ENCODE peak calls at places on chromosomes 12 and 14, in five cellular contexts. D is A549, O is HepG2, M is GM12878, P is K562. A is an unnamed sample.

GRCh38 chr12:68358532-68359485 is 26.6 kb upstream of the MDM1 start:
- DNase-seq in P (peak), M (peak), O (peak), D (peak), A (peak)

GRCh38 chr14:29906256-29906885 is 21.3 kb downstream of the PRKD1 start:
- DNase-seq in D (peak), M (no peak), O (peak), P (no peak), A (no peak)

GRCh38 chr12:90979936-90980335 is 24.8 kb downstream of the EPYC start:
- DNase-seq in O (no peak), M (no peak), P (no peak), D (no peak), A (no peak)

GRCh38 chr12:52495385-52495784 is 2.3 kb upstream of the KRT6A start:
- DNase-seq in O (no peak), P (peak), M (no peak), D (peak), A (peak)

GRCh38 chr14:90628825-90629224 is 187.4 kb downstream of the TTC7B start:
- DNase-seq in P (no peak), D (no peak), M (no peak), O (no peak), A (no peak)

GRCh38 chr14:92903359-92903758 is 19.6 kb upstream of the CHGA start:
- DNase-seq in O (no peak), M (no peak), D (no peak), P (no peak), A (no peak)

GRCh38 chr12:105637470-105637869 is 307.0 kb downstream of the C12orf75 start:
- DNase-seq in O (no peak), D (no peak), P (no peak), M (no peak), A (no peak)

GRCh38 chr12:26205946-26206345 is 10.6 kb downstream of the SSPN start:
- DNase-seq in D (no peak), O (no peak), P (no peak), M (no peak), A (no peak)

GRCh38 chr14:21211509-21211908 is 55.6 kb upstream of the OR5AU1 start:
- DNase-seq in O (no peak), D (no peak), M (no peak), P (no peak), A (no peak)

GRCh38 chr12:6788972-6789905 is at the start of gene CD4:
- DNase-seq in O (no peak), P (no peak), D (no peak), M (no peak), A (peak)

GRCh38 chr14:29320261-29320660 is 553.7 kb downstream of the FOXG1 start:
- DNase-seq in D (no peak), O (no peak), P (no peak), M (no peak), A (no peak)

GRCh38 chr14:43754838-43755237 is 752.2 kb downstream of the FSCB start:
- DNase-seq in D (no peak), O (no peak), P (no peak), M (no peak), A (peak)

GRCh38 chr12:66188584-66189475 is at the start of gene IRAK3:
- DNase-seq in D (peak), P (no peak), M (no peak), O (no peak), A (peak)

GRCh38 chr12:42278116-42278485 is 40.1 kb upstream of the YAF2 start:
- DNase-seq in D (no peak), O (no peak), M (no peak), P (no peak), A (no peak)

GRCh38 chr14:79708991-79709390 is 502.3 kb downstream of the DIO2 start:
- DNase-seq in M (no peak), O (no peak), P (no peak), D (peak), A (no peak)

GRCh38 chr12:76023069-76023690 is 8.4 kb downstream of the PHLDA1 start:
- DNase-seq in P (no peak), O (no peak), D (no peak), M (no peak), A (no peak)

GRCh38 chr12:84329933-84330332 is 582.7 kb downstream of the SLC6A15 start:
- DNase-seq in P (no peak), O (no peak), D (no peak), M (no peak), A (no peak)

GRCh38 chr12:96190403-96191170 is 3.6 kb upstream of the ELK3 start:
- DNase-seq in D (no peak), O (peak), M (no peak), P (no peak), A (no peak)

GRCh38 chr12:2739832-2740641 is 54.7 kb upstream of the FKBP4 start:
- DNase-seq in O (peak), M (no peak), P (peak), D (peak), A (peak)

GRCh38 chr12:24661657-24662096 is 287.2 kb downstream of the BCAT1 start:
- DNase-seq in D (no peak), P (peak), M (no peak), O (peak), A (no peak)

GRCh38 chr14:100690672-100691071 is 36.0 kb upstream of the DLK1 start:
- DNase-seq in M (no peak), P (no peak), O (no peak), D (no peak), A (no peak)

GRCh38 chr12:110616471-110617115 is 2.7 kb downstream of the TCTN1 start:
- DNase-seq in O (no peak), D (no peak), P (peak), M (no peak), A (no peak)

GRCh38 chr14:41037388-41037787 is 569.3 kb upstream of the LRFN5 start:
- DNase-seq in D (no peak), M (no peak), P (no peak), O (no peak), A (no peak)

GRCh38 chr12:80714055-80714454 is 2.7 kb upstream of the MYF5 start:
- DNase-seq in O (no peak), P (no peak), D (no peak), M (no peak), A (peak)

GRCh38 chr14:55580401-55581010 is 499 bp downstream of the KTN1 start:
- DNase-seq in M (no peak), O (no peak), P (peak), D (peak), A (peak)

GRCh38 chr14:32702571-32702970 is 236.1 kb upstream of the NPAS3 start:
- DNase-seq in P (no peak), D (no peak), M (no peak), O (no peak), A (peak)

GRCh38 chr12:92550661-92551060 is 152.1 kb upstream of the PLEKHG7 start:
- DNase-seq in M (no peak), P (no peak), O (no peak), D (no peak), A (no peak)

GRCh38 chr12:49527361-49528130 is 11.3 kb upstream of the KCNH3 start:
- DNase-seq in O (no peak), D (no peak), M (no peak), P (no peak), A (no peak)

GRCh38 chr14:21072102-21072501 is 2.0 kb downstream of the ARHGEF40 start:
- DNase-seq in M (no peak), D (no peak), P (peak), O (no peak), A (peak)

GRCh38 chr12:121786441-121786825 is 7.1 kb downstream of the RHOF start:
- DNase-seq in M (no peak), P (no peak), D (peak), O (peak), A (no peak)

GRCh38 chr14:99009875-99010274 is 262.1 kb downstream of the BCL11B start:
- DNase-seq in O (no peak), M (no peak), D (no peak), P (no peak), A (no peak)

GRCh38 chr12:120055231-120055630 is 61.3 kb downstream of the RAB35 start:
- DNase-seq in M (no peak), D (peak), P (no peak), O (no peak), A (no peak)

GRCh38 chr14:96627811-96628775 is 125.9 kb downstream of the PAPOLA start:
- DNase-seq in O (no peak), M (no peak), D (no peak), P (no peak), A (no peak)

GRCh38 chr14:105364100-105364708 is 34.1 kb upstream of the TEX22 start:
- DNase-seq in P (peak), M (no peak), D (no peak), O (no peak), A (no peak)

GRCh38 chr12:58502236-58502635 is 418.1 kb downstream of the LRIG3 start:
- DNase-seq in M (no peak), P (no peak), O (no peak), D (no peak), A (no peak)

GRCh38 chr12:119589087-119589486 is 4.5 kb upstream of the TMEM233 start:
- DNase-seq in D (no peak), O (no peak), P (no peak), M (no peak), A (no peak)

GRCh38 chr14:33936391-33936790 is 14.5 kb downstream of the EGLN3 start:
- DNase-seq in O (no peak), D (no peak), P (no peak), M (no peak), A (no peak)

GRCh38 chr14:99603965-99604765 is at the start of gene CCDC85C:
- DNase-seq in M (peak), P (peak), O (peak), D (peak), A (peak)

GRCh38 chr14:95614335-95614734 is 71.9 kb upstream of the TCL1B start:
- DNase-seq in M (peak), D (peak), O (no peak), P (peak), A (no peak)

GRCh38 chr12:123004287-123004686 is 23.8 kb downstream of the ARL6IP4 start:
- DNase-seq in M (no peak), O (no peak), D (no peak), P (no peak), A (no peak)

DNA sequence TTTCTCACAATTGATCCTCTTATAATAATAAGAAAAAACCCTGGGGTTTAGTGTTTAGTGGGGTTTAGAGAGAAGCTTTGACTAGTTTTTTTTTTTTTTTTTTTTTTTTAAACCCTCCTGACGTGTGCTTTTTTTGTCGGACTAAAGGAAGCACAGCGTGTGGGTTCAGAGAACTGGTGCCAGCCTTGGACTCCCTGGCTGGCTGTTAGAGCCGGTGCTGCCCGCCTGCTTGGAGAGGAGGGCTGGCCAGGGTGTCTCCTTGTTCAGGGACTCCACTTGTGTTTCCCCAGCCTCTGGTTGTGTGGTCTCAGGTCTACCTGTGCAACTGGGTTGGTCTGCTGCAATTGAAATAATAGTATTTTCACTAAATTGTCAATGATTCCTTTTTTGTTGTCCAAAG is 54.1 kb upstream of the ASPG start:
- DNase-seq in M (no peak), O (no peak), P (no peak), D (no peak), A (no peak)
- TF ChIP-seq JUNB in M (no peak), O (no peak), P (no peak), D (no peak), A (no peak)

DNA sequence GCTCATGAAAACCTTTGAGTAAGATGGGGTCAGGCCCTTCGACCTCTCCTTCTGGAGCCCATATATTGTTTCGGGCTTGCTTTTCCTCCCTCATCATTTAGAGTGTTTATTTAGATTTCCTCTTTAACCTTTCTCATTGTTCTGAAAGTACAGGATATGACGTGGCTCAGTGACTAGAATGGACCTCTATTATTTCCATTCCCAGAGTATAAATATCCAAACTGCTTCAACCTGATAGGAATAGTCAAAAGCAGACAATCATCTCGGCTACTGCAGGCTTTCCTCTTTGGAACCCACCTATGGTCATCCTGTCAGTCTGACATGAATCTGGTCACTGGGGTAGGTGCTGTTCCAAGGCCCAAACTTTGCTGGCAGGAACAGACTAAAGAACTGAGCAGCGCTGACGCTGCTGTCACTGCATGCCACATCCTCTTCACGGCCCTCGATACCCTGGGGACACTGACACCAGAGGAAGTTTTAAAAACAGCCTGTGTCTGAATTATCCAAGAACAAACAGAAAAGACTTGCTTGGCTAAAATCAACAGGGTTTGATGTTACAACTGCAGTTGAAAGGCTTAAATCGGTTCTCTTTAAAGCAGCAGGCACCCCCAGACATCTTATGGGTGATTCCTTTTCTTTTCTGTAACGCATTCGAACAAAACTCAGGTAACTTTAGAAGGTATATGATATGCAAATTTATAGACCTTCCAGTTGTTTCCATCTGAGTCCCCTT is 5.0 kb upstream of the DDX47 start:
- DNase-seq in O (no peak), D (no peak), P (no peak), M (peak), A (no peak)
- TF ChIP-seq JUNB in O (no peak), D (no peak), P (no peak), M (no peak), A (no peak)

DNA sequence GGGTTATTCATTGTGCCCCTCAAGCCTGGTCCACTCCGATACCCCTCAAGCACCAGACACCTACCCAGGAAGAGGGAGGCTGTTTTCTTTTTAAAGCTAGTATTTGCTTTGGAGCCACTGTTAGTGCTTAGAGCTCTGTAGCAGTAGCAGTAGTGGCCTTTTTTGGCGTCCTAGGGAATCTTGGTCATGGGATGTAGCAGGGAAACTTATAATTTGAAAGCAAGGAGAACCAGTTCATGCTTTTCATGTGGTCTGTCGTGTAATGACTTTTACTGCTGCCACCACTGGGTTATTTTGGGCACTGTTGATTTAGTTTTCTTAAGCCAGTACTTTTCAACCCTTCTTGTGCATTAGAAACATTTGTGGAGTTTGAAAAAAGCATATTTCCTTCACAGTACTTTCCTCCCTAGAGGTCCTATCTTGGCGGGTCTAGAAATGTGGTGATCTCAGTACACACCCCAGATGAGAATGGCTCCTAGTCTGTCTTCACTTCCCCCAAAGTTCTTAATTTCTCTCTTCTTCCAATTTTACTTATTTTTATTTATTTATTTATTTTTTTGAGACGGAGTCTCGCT is 49.7 kb downstream of the MARK3 start:
- DNase-seq in D (no peak), O (no peak), M (no peak), P (no peak), A (no peak)
- TF ChIP-seq JUNB in D (no peak), O (no peak), M (no peak), P (no peak), A (no peak)

DNA sequence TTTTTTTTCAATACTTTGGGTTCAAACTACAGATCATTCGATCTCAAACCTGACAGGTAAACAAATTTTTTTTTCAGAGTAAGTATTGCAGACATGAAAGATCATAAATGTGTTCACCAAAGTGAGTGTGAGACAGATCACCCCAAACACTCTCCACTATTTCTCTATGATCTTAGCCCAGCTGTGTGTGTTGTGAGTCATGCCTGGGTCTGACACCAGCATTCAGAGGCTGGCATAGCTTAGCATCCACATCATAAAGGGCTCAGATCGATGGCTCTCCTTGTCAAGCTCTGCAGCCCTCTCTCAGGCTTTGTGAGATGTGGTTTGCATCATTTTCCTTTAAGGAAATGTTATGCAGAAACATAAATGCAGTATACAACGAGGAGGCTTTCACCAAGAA is 164.9 kb downstream of the ETV6 start:
- DNase-seq in O (peak), D (no peak), P (no peak), M (no peak), A (no peak)
- TF ChIP-seq JUNB in O (no peak), D (no peak), P (no peak), M (no peak), A (no peak)

GRCh38 chr14:59208224-59208814 is 19.9 kb downstream of the DAAM1 start:
- DNase-seq in D (no peak), O (no peak), M (peak), P (no peak), A (no peak)
- TF ChIP-seq JUNB in D (no peak), O (no peak), M (no peak), P (no peak), A (no peak)

GRCh38 chr14:60093606-60094005 is 1.9 kb downstream of the PCNX4 start:
- DNase-seq in P (no peak), M (no peak), D (no peak), O (no peak), A (no peak)

GRCh38 chr14:60090864-60091519 is 731 bp upstream of the PCNX4 start:
- DNase-seq in O (no peak), M (no peak), D (peak), P (peak), A (peak)

GRCh38 chr14:60092516-60092915 is 793 bp downstream of the PCNX4 start:
- DNase-seq in P (peak), D (peak), O (peak), M (no peak), A (peak)

GRCh38 chr14:60093088-60093487 is 1.4 kb downstream of the PCNX4 start:
- DNase-seq in M (no peak), O (no peak), D (no peak), P (no peak), A (no peak)

GRCh38 chr14:60091550-60092511 is at the start of gene PCNX4:
- DNase-seq in P (peak), O (peak), M (peak), D (peak), A (peak)
- TF ChIP-seq JUNB in P (no peak), O (peak), M (no peak), D (no peak), A (no peak)

DNA sequence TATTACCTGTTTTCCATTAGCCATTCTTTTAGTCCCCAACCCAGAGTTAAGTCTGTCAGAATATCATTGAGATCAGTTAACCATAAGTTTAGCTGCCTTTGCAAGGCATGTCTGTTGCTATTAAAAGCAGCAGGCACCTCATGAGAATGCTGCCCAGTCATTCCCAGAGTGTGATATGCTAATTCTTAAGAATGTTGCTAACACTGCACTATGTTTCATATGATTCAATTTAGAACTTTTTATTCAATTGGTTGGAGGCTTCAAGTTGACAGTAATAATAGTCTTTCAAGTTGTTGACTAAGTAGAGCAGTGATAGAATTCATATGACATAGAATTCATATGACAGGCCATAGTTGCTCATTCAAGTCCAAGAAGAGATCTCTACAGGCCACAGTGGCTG is 292.3 kb downstream of the FUT8 start:
- DNase-seq in P (no peak), M (no peak), O (no peak), D (no peak), A (no peak)
- TF ChIP-seq JUNB in P (no peak), M (peak), O (no peak), D (no peak), A (no peak)

DNA sequence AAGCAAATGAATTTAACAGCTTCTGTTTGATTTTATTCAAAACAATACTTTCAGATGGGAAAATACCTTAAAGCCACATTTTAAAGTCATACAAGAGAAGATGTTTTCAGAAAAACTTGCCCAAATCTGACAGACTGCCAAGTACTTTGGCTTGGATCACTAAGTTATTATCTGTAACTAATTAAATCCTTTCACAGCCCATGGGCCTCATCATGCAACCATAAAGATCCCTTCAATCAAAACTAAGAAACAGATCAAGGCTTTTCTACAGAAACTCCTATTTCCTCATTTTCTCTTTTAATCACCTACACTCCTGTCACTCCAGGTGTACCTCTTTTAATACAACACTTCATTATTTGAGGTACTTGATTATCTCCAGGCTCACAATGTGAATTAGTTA is 28.1 kb downstream of the BLTP3B start:
- DNase-seq in M (no peak), P (no peak), O (no peak), D (no peak), A (no peak)
- TF ChIP-seq JUNB in M (no peak), P (no peak), O (no peak), D (no peak), A (no peak)